ENCODE peak calls at places on chromosomes 16 and 17, in eight cellular contexts. One of them, this sample, is unnamed.

GRCh38 chr17:48483471-48484131 is 47.2 kb downstream of the HOXB1 start:
- DNase-seq in neural crest cell: no peak
- DNase-seq in transverse colon: peak
- DNase-seq in aorta: no peak
- DNase-seq in thoracic aorta: no peak
- DNase-seq in activated T-cell treated with anti-CD3 and anti-CD28 coated beads, Interleukin-2, amount 50 U/mL, for 4 hours: no peak
- DNase-seq in mesothelial cell of epicardium: peak
- DNase-seq in HAP-1: no peak
- DNase-seq in this sample: no peak

GRCh38 chr17:51120357-51120738 is 320 bp downstream of the SPAG9 start:
- DNase-seq in thoracic aorta: no peak
- DNase-seq in neural crest cell: peak
- DNase-seq in mesothelial cell of epicardium: no peak
- DNase-seq in transverse colon: peak
- DNase-seq in aorta: no peak
- DNase-seq in HAP-1: no peak
- DNase-seq in activated T-cell treated with anti-CD3 and anti-CD28 coated beads, Interleukin-2, amount 50 U/mL, for 4 hours: peak
- DNase-seq in this sample: no peak

GRCh38 chr16:89602273-89602951 is 11.0 kb upstream of the DPEP1 start:
- DNase-seq in aorta: no peak
- DNase-seq in activated T-cell treated with anti-CD3 and anti-CD28 coated beads, Interleukin-2, amount 50 U/mL, for 4 hours: peak
- DNase-seq in neural crest cell: peak
- DNase-seq in thoracic aorta: peak
- DNase-seq in transverse colon: no peak
- DNase-seq in mesothelial cell of epicardium: peak
- DNase-seq in HAP-1: no peak
- DNase-seq in this sample: peak

GRCh38 chr17:49285716-49286115 is 55.1 kb upstream of the PHOSPHO1 start:
- DNase-seq in mesothelial cell of epicardium: no peak
- DNase-seq in aorta: no peak
- DNase-seq in HAP-1: no peak
- DNase-seq in thoracic aorta: no peak
- DNase-seq in transverse colon: no peak
- DNase-seq in neural crest cell: no peak
- DNase-seq in activated T-cell treated with anti-CD3 and anti-CD28 coated beads, Interleukin-2, amount 50 U/mL, for 4 hours: no peak
- DNase-seq in this sample: no peak

GRCh38 chr17:39737761-39738567 is at the start of gene GRB7:
- DNase-seq in thoracic aorta: no peak
- DNase-seq in mesothelial cell of epicardium: peak
- DNase-seq in transverse colon: peak
- DNase-seq in activated T-cell treated with anti-CD3 and anti-CD28 coated beads, Interleukin-2, amount 50 U/mL, for 4 hours: no peak
- DNase-seq in neural crest cell: no peak
- DNase-seq in aorta: no peak
- DNase-seq in HAP-1: no peak
- DNase-seq in this sample: no peak

GRCh38 chr17:48542114-48542955 is 2.6 kb downstream of the HOXB2 start:
- DNase-seq in thoracic aorta: no peak
- DNase-seq in mesothelial cell of epicardium: no peak
- DNase-seq in neural crest cell: no peak
- DNase-seq in activated T-cell treated with anti-CD3 and anti-CD28 coated beads, Interleukin-2, amount 50 U/mL, for 4 hours: peak
- DNase-seq in aorta: peak
- DNase-seq in transverse colon: no peak
- DNase-seq in HAP-1: peak
- DNase-seq in this sample: no peak

GRCh38 chr16:71610447-71610846 is 15.5 kb upstream of the MARVELD3 start:
- DNase-seq in HAP-1: no peak
- DNase-seq in thoracic aorta: no peak
- DNase-seq in aorta: no peak
- DNase-seq in mesothelial cell of epicardium: no peak
- DNase-seq in transverse colon: no peak
- DNase-seq in activated T-cell treated with anti-CD3 and anti-CD28 coated beads, Interleukin-2, amount 50 U/mL, for 4 hours: no peak
- DNase-seq in neural crest cell: no peak
- DNase-seq in this sample: no peak

GRCh38 chr17:39239640-39240314 is 14.0 kb upstream of the STAC2 start:
- DNase-seq in neural crest cell: no peak
- DNase-seq in mesothelial cell of epicardium: peak
- DNase-seq in aorta: peak
- DNase-seq in activated T-cell treated with anti-CD3 and anti-CD28 coated beads, Interleukin-2, amount 50 U/mL, for 4 hours: peak
- DNase-seq in thoracic aorta: no peak
- DNase-seq in transverse colon: peak
- DNase-seq in HAP-1: peak
- DNase-seq in this sample: no peak

GRCh38 chr17:78359216-78359935 is 501 bp downstream of the SOCS3 start:
- DNase-seq in aorta: no peak
- DNase-seq in neural crest cell: peak
- DNase-seq in thoracic aorta: no peak
- DNase-seq in transverse colon: no peak
- DNase-seq in HAP-1: peak
- DNase-seq in mesothelial cell of epicardium: no peak
- DNase-seq in activated T-cell treated with anti-CD3 and anti-CD28 coated beads, Interleukin-2, amount 50 U/mL, for 4 hours: no peak
- DNase-seq in this sample: no peak

GRCh38 chr17:14337596-14338079 is 36.8 kb downstream of the HS3ST3B1 start:
- DNase-seq in mesothelial cell of epicardium: no peak
- DNase-seq in transverse colon: no peak
- DNase-seq in neural crest cell: no peak
- DNase-seq in aorta: no peak
- DNase-seq in thoracic aorta: no peak
- DNase-seq in HAP-1: no peak
- DNase-seq in activated T-cell treated with anti-CD3 and anti-CD28 coated beads, Interleukin-2, amount 50 U/mL, for 4 hours: no peak
- DNase-seq in this sample: no peak

GRCh38 chr16:69179255-69180010 is 7.5 kb upstream of the SNTB2 start:
- DNase-seq in activated T-cell treated with anti-CD3 and anti-CD28 coated beads, Interleukin-2, amount 50 U/mL, for 4 hours: no peak
- DNase-seq in transverse colon: peak
- DNase-seq in neural crest cell: no peak
- DNase-seq in thoracic aorta: peak
- DNase-seq in HAP-1: peak
- DNase-seq in aorta: no peak
- DNase-seq in mesothelial cell of epicardium: no peak
- DNase-seq in this sample: no peak

GRCh38 chr16:1108299-1109252 is 12.5 kb upstream of the C1QTNF8 start:
- DNase-seq in thoracic aorta: no peak
- DNase-seq in neural crest cell: no peak
- DNase-seq in mesothelial cell of epicardium: no peak
- DNase-seq in activated T-cell treated with anti-CD3 and anti-CD28 coated beads, Interleukin-2, amount 50 U/mL, for 4 hours: no peak
- DNase-seq in HAP-1: peak
- DNase-seq in aorta: peak
- DNase-seq in transverse colon: peak
- DNase-seq in this sample: no peak

GRCh38 chr16:20610192-20610891 is 34.2 kb upstream of the ACSM2B start:
- DNase-seq in activated T-cell treated with anti-CD3 and anti-CD28 coated beads, Interleukin-2, amount 50 U/mL, for 4 hours: no peak
- DNase-seq in mesothelial cell of epicardium: no peak
- DNase-seq in HAP-1: no peak
- DNase-seq in transverse colon: no peak
- DNase-seq in neural crest cell: no peak
- DNase-seq in thoracic aorta: no peak
- DNase-seq in aorta: no peak
- DNase-seq in this sample: no peak

GRCh38 chr16:57862698-57863433 is 60.6 kb upstream of the KIFC3 start:
- DNase-seq in HAP-1: no peak
- DNase-seq in transverse colon: peak
- DNase-seq in activated T-cell treated with anti-CD3 and anti-CD28 coated beads, Interleukin-2, amount 50 U/mL, for 4 hours: no peak
- DNase-seq in aorta: no peak
- DNase-seq in neural crest cell: no peak
- DNase-seq in mesothelial cell of epicardium: no peak
- DNase-seq in thoracic aorta: no peak
- DNase-seq in this sample: no peak

GRCh38 chr17:77723071-77723908 is 235.2 kb upstream of the TNRC6C start:
- DNase-seq in HAP-1: no peak
- DNase-seq in neural crest cell: no peak
- DNase-seq in aorta: peak
- DNase-seq in thoracic aorta: no peak
- DNase-seq in activated T-cell treated with anti-CD3 and anti-CD28 coated beads, Interleukin-2, amount 50 U/mL, for 4 hours: no peak
- DNase-seq in mesothelial cell of epicardium: no peak
- DNase-seq in transverse colon: no peak
- DNase-seq in this sample: no peak

GRCh38 chr16:11155284-11155806 is 100.7 kb downstream of the SOCS1 start:
- DNase-seq in HAP-1: no peak
- DNase-seq in mesothelial cell of epicardium: no peak
- DNase-seq in activated T-cell treated with anti-CD3 and anti-CD28 coated beads, Interleukin-2, amount 50 U/mL, for 4 hours: no peak
- DNase-seq in transverse colon: no peak
- DNase-seq in neural crest cell: no peak
- DNase-seq in thoracic aorta: no peak
- DNase-seq in aorta: peak
- DNase-seq in this sample: no peak

GRCh38 chr17:7912927-7913524 is 3.1 kb downstream of the RNF227 start:
- DNase-seq in HAP-1: peak
- DNase-seq in thoracic aorta: no peak
- DNase-seq in mesothelial cell of epicardium: no peak
- DNase-seq in transverse colon: no peak
- DNase-seq in activated T-cell treated with anti-CD3 and anti-CD28 coated beads, Interleukin-2, amount 50 U/mL, for 4 hours: peak
- DNase-seq in neural crest cell: no peak
- DNase-seq in aorta: no peak
- DNase-seq in this sample: no peak

GRCh38 chr17:15466131-15466530 is 1.3 kb downstream of the CDRT4 start:
- DNase-seq in activated T-cell treated with anti-CD3 and anti-CD28 coated beads, Interleukin-2, amount 50 U/mL, for 4 hours: no peak
- DNase-seq in thoracic aorta: no peak
- DNase-seq in aorta: no peak
- DNase-seq in HAP-1: no peak
- DNase-seq in mesothelial cell of epicardium: no peak
- DNase-seq in neural crest cell: no peak
- DNase-seq in transverse colon: no peak
- DNase-seq in this sample: no peak